ENCODE peak calls at places on chromosomes 7 and 10, in four cellular contexts. One of them, this sample, is unnamed.

GRCh38 chr7:6273380-6273837 is 985 bp upstream of the CYTH3 start:
- DNase-seq in HepG2: peak; percentile 38
- DNase-seq in H1: no peak
- DNase-seq in GM12878: no peak
- DNase-seq in this sample: peak; percentile 60

GRCh38 chr7:155009570-155010157 is 6.7 kb upstream of the PAXIP1 start:
- DNase-seq in H1: no peak
- DNase-seq in HepG2: peak; percentile 18
- DNase-seq in GM12878: no peak
- DNase-seq in this sample: peak; percentile 37

GRCh38 chr7:95473276-95473985 is 12.3 kb upstream of the ASB4 start:
- DNase-seq in HepG2: no peak
- DNase-seq in GM12878: no peak
- DNase-seq in H1: no peak
- DNase-seq in this sample: no peak

GRCh38 chr10:77500754-77501151 is 136.9 kb downstream of the KCNMA1 start:
- DNase-seq in H1: no peak
- DNase-seq in HepG2: no peak
- DNase-seq in GM12878: no peak
- DNase-seq in this sample: no peak

GRCh38 chr7:45026984-45027773 is 27.2 kb downstream of the CCM2 start:
- DNase-seq in GM12878: peak; percentile 40
- DNase-seq in HepG2: peak; percentile 40
- DNase-seq in H1: no peak
- DNase-seq in this sample: no peak

GRCh38 chr10:90447836-90448235 is 410.0 kb downstream of the HTR7 start:
- DNase-seq in H1: no peak
- DNase-seq in GM12878: no peak
- DNase-seq in HepG2: no peak
- DNase-seq in this sample: no peak

GRCh38 chr7:80386686-80387085 is 125.2 kb downstream of the GNAT3 start:
- DNase-seq in H1: no peak
- DNase-seq in HepG2: no peak
- DNase-seq in GM12878: no peak
- DNase-seq in this sample: no peak

GRCh38 chr10:13989616-13990015 is 341.1 kb downstream of the FRMD4A start:
- DNase-seq in HepG2: no peak
- DNase-seq in GM12878: no peak
- DNase-seq in H1: no peak
- DNase-seq in this sample: no peak

GRCh38 chr10:131710142-131710861 is 190.5 kb upstream of the PPP2R2D start:
- DNase-seq in H1: no peak
- DNase-seq in GM12878: no peak
- DNase-seq in HepG2: no peak
- DNase-seq in this sample: peak; percentile 13

GRCh38 chr10:36172574-36172973 is 530.5 kb upstream of the FZD8 start:
- DNase-seq in HepG2: no peak
- DNase-seq in H1: no peak
- DNase-seq in GM12878: no peak
- DNase-seq in this sample: no peak

GRCh38 chr7:50712527-50713356 is 70.0 kb downstream of the GRB10 start:
- DNase-seq in HepG2: no peak
- DNase-seq in GM12878: no peak
- DNase-seq in H1: no peak
- DNase-seq in this sample: no peak

GRCh38 chr7:114243019-114243507 is 171.6 kb upstream of the FOXP2 start:
- DNase-seq in H1: no peak
- DNase-seq in GM12878: no peak
- DNase-seq in HepG2: no peak
- DNase-seq in this sample: no peak

GRCh38 chr10:6514844-6515780 is 65.0 kb downstream of the PRKCQ start:
- DNase-seq in HepG2: no peak
- DNase-seq in H1: no peak
- DNase-seq in GM12878: no peak
- DNase-seq in this sample: no peak

GRCh38 chr10:5618042-5618441 is 48.4 kb downstream of the ASB13 start:
- DNase-seq in HepG2: no peak
- DNase-seq in H1: no peak
- DNase-seq in GM12878: no peak
- DNase-seq in this sample: no peak

GRCh38 chr10:46286991-46287693 is at the start of gene ANTXRL:
- DNase-seq in HepG2: no peak
- DNase-seq in H1: no peak
- DNase-seq in GM12878: no peak
- DNase-seq in this sample: no peak

GRCh38 chr10:110758898-110759297 is 112.8 kb upstream of the PDCD4 start:
- DNase-seq in GM12878: no peak
- DNase-seq in H1: no peak
- DNase-seq in HepG2: no peak
- DNase-seq in this sample: no peak

GRCh38 chr10:76251773-76252617 is 820.6 kb downstream of the LRMDA start:
- DNase-seq in HepG2: no peak
- DNase-seq in H1: no peak
- DNase-seq in GM12878: no peak
- DNase-seq in this sample: no peak

GRCh38 chr7:1977059-1977875 is 255.5 kb downstream of the MAD1L1 start:
- DNase-seq in H1: no peak
- DNase-seq in HepG2: no peak
- DNase-seq in GM12878: no peak
- DNase-seq in this sample: no peak

GRCh38 chr10:45008524-45009161 is 7.9 kb downstream of the ZNF22 start:
- DNase-seq in HepG2: peak; percentile 88
- DNase-seq in H1: no peak
- DNase-seq in GM12878: peak; percentile 35
- DNase-seq in this sample: peak; percentile 57

GRCh38 chr7:126445991-126446390 is 806.8 kb downstream of the GRM8 start:
- DNase-seq in H1: no peak
- DNase-seq in HepG2: no peak
- DNase-seq in GM12878: no peak
- DNase-seq in this sample: no peak

GRCh38 chr7:15686209-15686956 is at the start of gene MEOX2:
- DNase-seq in HepG2: no peak
- DNase-seq in GM12878: no peak
- DNase-seq in H1: peak; percentile 63
- DNase-seq in this sample: peak; percentile 26

GRCh38 chr7:158991824-158992621 is 135.7 kb downstream of the DYNC2I1 start:
- DNase-seq in GM12878: no peak
- DNase-seq in H1: no peak
- DNase-seq in HepG2: no peak
- DNase-seq in this sample: peak; percentile 45

GRCh38 chr10:29541826-29542225 is 92.9 kb downstream of the SVIL start:
- DNase-seq in GM12878: no peak
- DNase-seq in H1: no peak
- DNase-seq in HepG2: no peak
- DNase-seq in this sample: no peak

GRCh38 chr10:100519321-100520051 is at the start of gene SEC31B:
- DNase-seq in HepG2: peak; percentile 50
- DNase-seq in GM12878: no peak
- DNase-seq in H1: peak; percentile 84
- DNase-seq in this sample: peak; percentile 85

GRCh38 chr10:79331226-79331625 is 16.0 kb upstream of the PPIF start:
- DNase-seq in HepG2: no peak
- DNase-seq in GM12878: no peak
- DNase-seq in H1: no peak
- DNase-seq in this sample: no peak

GRCh38 chr10:33136271-33136670 is 178.2 kb upstream of the ITGB1 start:
- DNase-seq in H1: no peak
- DNase-seq in HepG2: no peak
- DNase-seq in GM12878: peak; percentile 32
- DNase-seq in this sample: no peak

GRCh38 chr7:71661671-71662224 is 529.8 kb downstream of the GALNT17 start:
- DNase-seq in GM12878: no peak
- DNase-seq in H1: no peak
- DNase-seq in HepG2: no peak
- DNase-seq in this sample: no peak

GRCh38 chr7:116953372-116953726 is at the start of gene ST7:
- DNase-seq in H1: peak; percentile 73
- DNase-seq in HepG2: peak; percentile 50
- DNase-seq in GM12878: no peak
- DNase-seq in this sample: peak; percentile 87

GRCh38 chr7:125877251-125877650 is 947.6 kb upstream of the POT1 start:
- DNase-seq in GM12878: no peak
- DNase-seq in H1: no peak
- DNase-seq in HepG2: no peak
- DNase-seq in this sample: no peak

GRCh38 chr10:22620929-22621328 is 93.4 kb downstream of the PIP4K2A start:
- DNase-seq in GM12878: no peak
- DNase-seq in H1: no peak
- DNase-seq in HepG2: no peak
- DNase-seq in this sample: no peak

GRCh38 chr7:41579961-41580935 is 122.6 kb downstream of the INHBA start:
- DNase-seq in HepG2: no peak
- DNase-seq in H1: no peak
- DNase-seq in GM12878: no peak
- DNase-seq in this sample: no peak

DNA sequence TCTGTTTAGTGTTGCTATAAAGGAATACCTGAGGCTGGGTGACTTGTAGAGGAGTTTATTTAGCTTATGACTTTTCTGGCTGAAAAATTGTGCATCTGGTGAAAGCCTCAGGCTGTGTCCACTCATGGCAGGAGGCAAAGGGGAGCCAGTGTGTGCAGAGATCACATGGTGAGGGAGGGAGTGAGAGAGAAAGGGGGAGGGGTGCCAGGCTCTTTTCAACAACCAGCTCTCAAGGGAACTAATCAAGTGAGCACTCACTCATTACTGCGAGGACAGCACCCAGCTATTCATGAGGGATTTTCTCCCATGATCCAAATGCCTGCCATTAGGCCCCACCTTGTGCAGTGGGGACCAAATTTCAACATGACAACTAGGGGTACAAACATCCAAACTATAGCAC is 590.2 kb downstream of the MAGI2 start:
- DNase-seq in H1: no peak
- DNase-seq in HepG2: no peak
- DNase-seq in GM12878: no peak
- DNase-seq in this sample: no peak
- TF ChIP-seq MAX in H1: no peak
- TF ChIP-seq MAX in HepG2: no peak
- TF ChIP-seq MAX in GM12878: no peak
- TF ChIP-seq MAX in this sample: no peak

GRCh38 chr10:132940791-132941465 is 1.4 kb downstream of the CFAP46 start:
- DNase-seq in HepG2: no peak
- DNase-seq in H1: no peak
- DNase-seq in GM12878: no peak
- DNase-seq in this sample: no peak

GRCh38 chr10:132943555-132944404 is 1.4 kb upstream of the CFAP46 start:
- DNase-seq in H1: no peak
- DNase-seq in GM12878: no peak
- DNase-seq in HepG2: no peak
- DNase-seq in this sample: no peak

GRCh38 chr10:132942740-132943554 is 577 bp upstream of the CFAP46 start:
- DNase-seq in HepG2: no peak
- DNase-seq in GM12878: no peak
- DNase-seq in H1: no peak
- DNase-seq in this sample: peak; percentile 61

GRCh38 chr10:132941640-132942051 is 724 bp downstream of the CFAP46 start:
- DNase-seq in H1: no peak
- DNase-seq in HepG2: no peak
- DNase-seq in GM12878: no peak
- DNase-seq in this sample: peak; percentile 53

GRCh38 chr10:132942101-132942739 is at the start of gene CFAP46:
- DNase-seq in GM12878: no peak
- DNase-seq in HepG2: no peak
- DNase-seq in H1: peak; percentile 90
- DNase-seq in this sample: peak; percentile 97
- TF ChIP-seq CTCF in GM12878: no peak
- TF ChIP-seq CTCF in HepG2: peak; percentile 27
- TF ChIP-seq CTCF in H1: no peak
- TF ChIP-seq CTCF in this sample: peak; percentile 14

GRCh38 chr10:67772151-67772550 is 65.8 kb downstream of the DNAJC12 start:
- DNase-seq in GM12878: no peak
- DNase-seq in H1: no peak
- DNase-seq in HepG2: no peak
- DNase-seq in this sample: no peak

GRCh38 chr10:67772894-67773511 is 65.0 kb downstream of the DNAJC12 start:
- DNase-seq in GM12878: peak; percentile 90
- DNase-seq in HepG2: no peak
- DNase-seq in H1: no peak
- DNase-seq in this sample: no peak

GRCh38 chr10:67767245-67767644 is 70.7 kb downstream of the DNAJC12 start:
- DNase-seq in GM12878: no peak
- DNase-seq in H1: no peak
- DNase-seq in HepG2: no peak
- DNase-seq in this sample: no peak

GRCh38 chr10:67771200-67771599 is 66.8 kb downstream of the DNAJC12 start:
- DNase-seq in HepG2: no peak
- DNase-seq in H1: no peak
- DNase-seq in GM12878: no peak
- DNase-seq in this sample: no peak

GRCh38 chr10:67770537-67770936 is 67.5 kb downstream of the DNAJC12 start:
- DNase-seq in GM12878: peak; percentile 78
- DNase-seq in H1: no peak
- DNase-seq in HepG2: no peak
- DNase-seq in this sample: no peak
- TF ChIP-seq TCF12 in GM12878: no peak
- TF ChIP-seq TCF12 in H1: no peak
- TF ChIP-seq TCF12 in HepG2: no peak
- TF ChIP-seq TCF12 in this sample: no peak

DNA sequence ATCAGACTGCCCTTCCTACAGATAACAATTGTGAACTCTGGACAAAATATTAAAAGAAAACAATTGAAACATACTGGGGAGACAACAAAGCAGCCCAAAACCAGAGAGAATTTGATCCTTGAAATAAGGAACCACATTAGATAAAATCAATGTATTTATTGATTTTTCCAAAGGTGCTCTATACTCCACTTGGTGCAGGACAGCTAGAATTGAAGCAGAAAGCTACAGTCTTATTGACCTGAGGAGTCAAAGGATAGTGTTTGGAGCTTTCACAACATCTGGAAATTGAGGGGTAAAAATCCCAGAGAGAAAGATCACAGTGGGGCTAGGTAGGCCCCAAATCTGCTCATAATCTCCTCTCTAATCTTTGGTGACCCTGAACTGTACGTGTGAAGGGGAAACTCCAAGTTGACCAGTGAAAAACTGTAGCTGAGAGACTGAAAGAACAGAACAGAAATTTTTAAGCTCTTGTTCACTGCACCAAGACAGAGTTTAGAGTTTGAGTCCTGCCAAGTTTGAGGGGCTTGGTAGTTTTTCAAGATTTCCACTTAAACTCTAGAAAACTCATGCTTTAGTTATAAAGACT is 70.2 kb downstream of the SAMD9 start:
- DNase-seq in HepG2: no peak
- DNase-seq in GM12878: peak; percentile 24
- DNase-seq in H1: no peak
- DNase-seq in this sample: no peak
- TF ChIP-seq MAX in HepG2: no peak
- TF ChIP-seq MAX in GM12878: no peak
- TF ChIP-seq MAX in H1: no peak
- TF ChIP-seq MAX in this sample: no peak

GRCh38 chr7:87885018-87885417 is 8.7 kb downstream of the DBF4 start:
- DNase-seq in GM12878: no peak
- DNase-seq in HepG2: no peak
- DNase-seq in H1: no peak
- DNase-seq in this sample: no peak
- TF ChIP-seq CTCF in GM12878: peak; percentile 20
- TF ChIP-seq CTCF in HepG2: no peak
- TF ChIP-seq CTCF in H1: no peak
- TF ChIP-seq CTCF in this sample: no peak